ENCODE peak calls at places on chromosomes 2 and 18, in seven cellular contexts. One of them, this sample, is unnamed.

GRCh38 chr18:3453540-3454364 is 3.8 kb downstream of the TGIF1 start:
- DNase-seq in mesendoderm: peak; percentile 74
- DNase-seq in mesenchymal stem cell: peak; percentile 98
- DNase-seq in H9: no peak
- DNase-seq in IMR-90: peak; percentile 98
- DNase-seq in neuronal stem cell: peak; percentile 61
- DNase-seq in H1: no peak
- DNase-seq in this sample: peak; percentile 69

GRCh38 chr2:70124983-70125480 is 37.8 kb downstream of the PCBP1 start:
- DNase-seq in H9: peak; percentile 66
- DNase-seq in mesendoderm: peak; percentile 66
- DNase-seq in mesenchymal stem cell: peak; percentile 72
- DNase-seq in H1: peak; percentile 75
- DNase-seq in IMR-90: peak; percentile 31
- DNase-seq in neuronal stem cell: no peak
- DNase-seq in this sample: peak; percentile 66

GRCh38 chr2:130152816-130153595 is 8.1 kb upstream of the CCDC74B start:
- DNase-seq in IMR-90: no peak
- DNase-seq in mesendoderm: no peak
- DNase-seq in neuronal stem cell: no peak
- DNase-seq in H1: no peak
- DNase-seq in H9: no peak
- DNase-seq in mesenchymal stem cell: no peak
- DNase-seq in this sample: no peak

GRCh38 chr2:182767578-182767977 is 51.5 kb downstream of the DNAJC10 start:
- DNase-seq in neuronal stem cell: no peak
- DNase-seq in mesendoderm: peak; percentile 61
- DNase-seq in H1: no peak
- DNase-seq in H9: peak; percentile 28
- DNase-seq in IMR-90: peak; percentile 33
- DNase-seq in mesenchymal stem cell: peak; percentile 35
- DNase-seq in this sample: peak; percentile 53

GRCh38 chr2:42834161-42834560 is 41.8 kb upstream of the HAAO start:
- DNase-seq in mesendoderm: no peak
- DNase-seq in H1: peak; percentile 31
- DNase-seq in H9: no peak
- DNase-seq in neuronal stem cell: no peak
- DNase-seq in IMR-90: no peak
- DNase-seq in mesenchymal stem cell: no peak
- DNase-seq in this sample: no peak

GRCh38 chr18:46013484-46014189 is 46.5 kb upstream of the EPG5 start:
- DNase-seq in mesendoderm: no peak
- DNase-seq in neuronal stem cell: no peak
- DNase-seq in mesenchymal stem cell: no peak
- DNase-seq in H9: no peak
- DNase-seq in IMR-90: no peak
- DNase-seq in H1: no peak
- DNase-seq in this sample: no peak

GRCh38 chr2:231717281-231718180 is 9.2 kb downstream of the PTMA start:
- DNase-seq in H9: peak; percentile 82
- DNase-seq in mesendoderm: peak; percentile 94
- DNase-seq in neuronal stem cell: no peak
- DNase-seq in IMR-90: peak; percentile 76
- DNase-seq in mesenchymal stem cell: peak; percentile 66
- DNase-seq in H1: peak; percentile 74
- DNase-seq in this sample: peak; percentile 90

GRCh38 chr18:45161850-45162249 is 453.4 kb upstream of the SLC14A2 start:
- DNase-seq in IMR-90: no peak
- DNase-seq in H9: no peak
- DNase-seq in mesendoderm: no peak
- DNase-seq in mesenchymal stem cell: no peak
- DNase-seq in neuronal stem cell: no peak
- DNase-seq in H1: no peak
- DNase-seq in this sample: no peak

GRCh38 chr2:234363011-234363487 is 133.8 kb downstream of the ARL4C start:
- DNase-seq in mesenchymal stem cell: peak; percentile 46
- DNase-seq in mesendoderm: peak; percentile 98
- DNase-seq in H9: peak; percentile 91
- DNase-seq in IMR-90: no peak
- DNase-seq in neuronal stem cell: peak; percentile 67
- DNase-seq in H1: no peak
- DNase-seq in this sample: peak; percentile 22

GRCh38 chr2:25832897-25833296 is 45.4 kb downstream of the ASXL2 start:
- DNase-seq in H1: no peak
- DNase-seq in IMR-90: no peak
- DNase-seq in H9: no peak
- DNase-seq in mesenchymal stem cell: no peak
- DNase-seq in neuronal stem cell: no peak
- DNase-seq in mesendoderm: no peak
- DNase-seq in this sample: no peak

GRCh38 chr2:5696351-5696740 is 4.2 kb downstream of the SOX11 start:
- DNase-seq in neuronal stem cell: no peak
- DNase-seq in IMR-90: peak; percentile 27
- DNase-seq in H1: peak; percentile 73
- DNase-seq in H9: peak; percentile 49
- DNase-seq in mesendoderm: peak; percentile 66
- DNase-seq in mesenchymal stem cell: peak; percentile 63
- DNase-seq in this sample: no peak

GRCh38 chr18:75581336-75582121 is 154.0 kb upstream of the SMIM21 start:
- DNase-seq in H1: no peak
- DNase-seq in H9: no peak
- DNase-seq in IMR-90: no peak
- DNase-seq in mesendoderm: no peak
- DNase-seq in neuronal stem cell: no peak
- DNase-seq in mesenchymal stem cell: no peak
- DNase-seq in this sample: no peak

GRCh38 chr18:49723648-49724180 is 89.6 kb downstream of the ACAA2 start:
- DNase-seq in mesendoderm: peak; percentile 95
- DNase-seq in H9: no peak
- DNase-seq in H1: no peak
- DNase-seq in mesenchymal stem cell: peak; percentile 43
- DNase-seq in IMR-90: peak; percentile 51
- DNase-seq in neuronal stem cell: no peak
- DNase-seq in this sample: peak; percentile 43

GRCh38 chr2:15733867-15734765 is 142.4 kb downstream of the DDX1 start:
- DNase-seq in neuronal stem cell: no peak
- DNase-seq in H1: no peak
- DNase-seq in mesendoderm: no peak
- DNase-seq in H9: no peak
- DNase-seq in IMR-90: peak; percentile 6
- DNase-seq in mesenchymal stem cell: peak; percentile 59
- DNase-seq in this sample: no peak

GRCh38 chr2:186256540-186256939 is 229.5 kb upstream of the ZC3H15 start:
- DNase-seq in mesendoderm: peak; percentile 61
- DNase-seq in neuronal stem cell: peak; percentile 17
- DNase-seq in mesenchymal stem cell: peak; percentile 57
- DNase-seq in IMR-90: peak; percentile 44
- DNase-seq in H1: no peak
- DNase-seq in H9: no peak
- DNase-seq in this sample: no peak

GRCh38 chr2:172420096-172420671 is 7.2 kb upstream of the ITGA6 start:
- DNase-seq in IMR-90: no peak
- DNase-seq in mesendoderm: no peak
- DNase-seq in H9: no peak
- DNase-seq in neuronal stem cell: no peak
- DNase-seq in H1: no peak
- DNase-seq in mesenchymal stem cell: no peak
- DNase-seq in this sample: no peak

GRCh38 chr2:172416447-172417058 is 10.8 kb upstream of the ITGA6 start:
- DNase-seq in H1: no peak
- DNase-seq in mesendoderm: no peak
- DNase-seq in H9: no peak
- DNase-seq in mesenchymal stem cell: no peak
- DNase-seq in neuronal stem cell: no peak
- DNase-seq in IMR-90: no peak
- DNase-seq in this sample: no peak

GRCh38 chr2:172412996-172413492 is 14.3 kb upstream of the ITGA6 start:
- DNase-seq in H9: no peak
- DNase-seq in IMR-90: no peak
- DNase-seq in neuronal stem cell: no peak
- DNase-seq in mesendoderm: no peak
- DNase-seq in mesenchymal stem cell: no peak
- DNase-seq in H1: no peak
- DNase-seq in this sample: peak; percentile 17

DNA sequence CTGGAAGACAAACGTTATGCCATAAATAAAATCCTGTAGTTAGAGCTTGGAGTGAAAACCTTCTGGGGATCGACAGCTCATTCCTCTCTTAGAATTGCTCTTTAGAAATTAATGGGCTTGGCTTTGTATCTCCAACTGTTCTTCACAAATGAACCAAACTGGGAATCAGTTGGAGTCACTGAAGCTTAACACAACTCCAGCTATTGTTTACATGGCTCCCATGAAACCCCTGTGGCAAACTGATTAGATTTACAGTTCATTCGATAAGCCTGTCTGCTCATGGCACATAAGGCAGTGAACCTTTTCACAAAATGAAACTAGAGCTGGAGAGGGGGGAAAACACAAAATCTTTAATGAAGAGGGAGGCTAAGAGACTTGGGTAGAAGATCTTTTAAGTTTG is 11.6 kb upstream of the ITGA6 start:
- DNase-seq in H9: no peak
- DNase-seq in IMR-90: no peak
- DNase-seq in H1: no peak
- DNase-seq in mesendoderm: no peak
- DNase-seq in neuronal stem cell: no peak
- DNase-seq in mesenchymal stem cell: no peak
- DNase-seq in this sample: no peak
- H2BK120ac ChIP-seq in H9: no peak overlapping the region
- H2BK120ac ChIP-seq in IMR-90: no peak overlapping the region
- H2BK120ac ChIP-seq in H1: no peak overlapping the region
- H2BK120ac ChIP-seq in mesendoderm: no peak overlapping the region
- H2BK120ac ChIP-seq in neuronal stem cell: no peak overlapping the region
- H2BK120ac ChIP-seq in mesenchymal stem cell: no peak overlapping the region
- H2BK120ac ChIP-seq in this sample: no peak overlapping the region

GRCh38 chr2:95390272-95390880 is 12.1 kb upstream of the FAHD2A start:
- DNase-seq in H9: no peak
- DNase-seq in mesendoderm: no peak
- DNase-seq in H1: no peak
- DNase-seq in IMR-90: no peak
- DNase-seq in mesenchymal stem cell: no peak
- DNase-seq in neuronal stem cell: no peak
- DNase-seq in this sample: no peak

GRCh38 chr2:95388878-95389255 is 13.6 kb upstream of the FAHD2A start:
- DNase-seq in IMR-90: no peak
- DNase-seq in H1: no peak
- DNase-seq in neuronal stem cell: no peak
- DNase-seq in H9: no peak
- DNase-seq in mesendoderm: no peak
- DNase-seq in mesenchymal stem cell: no peak
- DNase-seq in this sample: no peak

GRCh38 chr2:95388091-95388692 is 14.3 kb upstream of the FAHD2A start:
- DNase-seq in H1: no peak
- DNase-seq in IMR-90: no peak
- DNase-seq in neuronal stem cell: no peak
- DNase-seq in mesendoderm: no peak
- DNase-seq in mesenchymal stem cell: no peak
- DNase-seq in H9: no peak
- DNase-seq in this sample: no peak

GRCh38 chr2:95390881-95391321 is 11.6 kb upstream of the FAHD2A start:
- DNase-seq in H9: no peak
- DNase-seq in neuronal stem cell: no peak
- DNase-seq in H1: no peak
- DNase-seq in mesenchymal stem cell: no peak
- DNase-seq in mesendoderm: no peak
- DNase-seq in IMR-90: no peak
- DNase-seq in this sample: no peak

DNA sequence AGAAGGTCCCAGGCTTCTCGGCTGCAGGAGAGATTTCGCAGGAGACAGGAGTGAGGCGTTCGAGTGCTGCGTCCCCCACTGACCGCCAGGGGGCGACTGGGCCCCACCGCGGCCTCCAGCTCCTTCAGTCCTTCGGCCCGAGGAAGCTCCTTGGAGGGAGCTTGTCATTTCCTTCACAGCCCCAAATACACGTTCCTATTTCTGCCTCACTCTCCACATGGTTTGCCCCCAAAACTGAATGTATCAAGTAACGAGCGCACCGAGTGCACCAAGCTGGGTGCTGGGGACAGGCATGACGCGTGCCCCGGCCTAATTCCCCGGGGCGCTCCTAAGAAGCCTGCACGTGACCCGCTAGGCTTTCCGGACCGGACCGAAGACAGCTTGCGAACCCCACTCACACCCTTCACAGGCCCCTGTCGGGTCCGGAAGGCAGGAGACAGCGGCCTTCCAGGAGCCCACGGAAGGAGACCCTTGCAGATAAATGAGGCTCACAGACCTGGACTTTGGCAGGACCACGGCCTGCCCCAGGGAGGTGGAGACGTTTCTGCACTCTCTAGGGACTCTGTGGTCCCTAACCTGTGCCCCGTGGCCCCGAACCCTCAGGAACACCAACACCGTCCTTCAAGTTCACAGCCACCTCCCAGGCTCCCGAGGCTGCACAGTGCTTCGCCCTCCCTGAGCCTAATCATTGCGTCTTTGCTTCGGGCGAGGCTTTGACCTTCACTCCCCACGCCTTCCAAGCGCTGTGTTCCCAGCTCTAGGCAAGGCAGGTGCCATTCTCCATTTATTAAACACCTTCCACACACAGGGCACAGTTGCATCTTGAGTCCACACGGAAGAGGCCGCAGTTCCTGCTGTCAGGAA is 13.0 kb upstream of the FAHD2A start:
- DNase-seq in IMR-90: peak; percentile 49
- DNase-seq in mesendoderm: peak; percentile 79
- DNase-seq in H1: peak; percentile 89
- DNase-seq in neuronal stem cell: peak; percentile 62
- DNase-seq in mesenchymal stem cell: peak; percentile 43
- DNase-seq in H9: peak; percentile 86
- DNase-seq in this sample: peak; percentile 56
- H2BK120ac ChIP-seq in IMR-90: no peak overlapping the region
- H2BK120ac ChIP-seq in mesendoderm: no peak overlapping the region
- H2BK120ac ChIP-seq in H1: no peak overlapping the region
- H2BK120ac ChIP-seq in neuronal stem cell: peak overlapping the region; percentile 90
- H2BK120ac ChIP-seq in mesenchymal stem cell: no peak overlapping the region
- H2BK120ac ChIP-seq in H9: no peak overlapping the region
- H2BK120ac ChIP-seq in this sample: no peak overlapping the region

GRCh38 chr2:52294628-52295027 is 1262.7 kb upstream of the NRXN1 start:
- DNase-seq in H1: no peak
- DNase-seq in IMR-90: no peak
- DNase-seq in mesenchymal stem cell: no peak
- DNase-seq in mesendoderm: no peak
- DNase-seq in H9: no peak
- DNase-seq in neuronal stem cell: no peak
- DNase-seq in this sample: no peak
- H2BK120ac ChIP-seq in H1: peak overlapping the region; percentile 43
- H2BK120ac ChIP-seq in IMR-90: no peak overlapping the region
- H2BK120ac ChIP-seq in mesenchymal stem cell: no peak overlapping the region
- H2BK120ac ChIP-seq in mesendoderm: no peak overlapping the region
- H2BK120ac ChIP-seq in H9: no peak overlapping the region
- H2BK120ac ChIP-seq in neuronal stem cell: no peak overlapping the region
- H2BK120ac ChIP-seq in this sample: no peak overlapping the region

DNA sequence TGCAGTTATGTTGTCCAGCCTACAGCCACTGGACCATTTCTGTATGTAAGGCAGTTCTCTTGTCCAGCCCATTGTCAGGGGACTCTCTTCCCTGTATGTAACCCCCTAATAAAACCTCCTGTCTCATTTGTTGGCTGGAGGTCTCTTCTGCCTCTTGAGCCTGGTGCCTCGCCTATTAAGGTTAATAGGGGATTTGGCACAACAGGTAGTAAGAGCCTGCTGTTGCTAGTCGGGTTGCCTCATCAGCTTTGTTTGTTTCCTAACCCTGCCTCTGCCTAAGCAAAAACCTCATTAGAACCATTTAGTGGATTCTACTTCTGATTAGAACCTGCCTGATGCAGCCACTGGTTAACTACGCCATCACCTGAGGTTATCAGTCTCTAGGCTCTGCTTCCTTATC is 62.2 kb upstream of the STPG4 start:
- DNase-seq in mesendoderm: no peak
- DNase-seq in H1: no peak
- DNase-seq in mesenchymal stem cell: no peak
- DNase-seq in IMR-90: no peak
- DNase-seq in neuronal stem cell: no peak
- DNase-seq in H9: no peak
- DNase-seq in this sample: no peak
- H2BK120ac ChIP-seq in mesendoderm: no peak overlapping the region
- H2BK120ac ChIP-seq in H1: no peak overlapping the region
- H2BK120ac ChIP-seq in mesenchymal stem cell: no peak overlapping the region
- H2BK120ac ChIP-seq in IMR-90: no peak overlapping the region
- H2BK120ac ChIP-seq in neuronal stem cell: no peak overlapping the region
- H2BK120ac ChIP-seq in H9: no peak overlapping the region
- H2BK120ac ChIP-seq in this sample: no peak overlapping the region